ENCODE peak calls at places on chromosomes 1 and 21, in nine cellular contexts. B is activated naive CD8-positive, alpha-beta T cell treated with anti-CD3 and anti-CD28 coated beads, Interleukin-2, amount 50 U/mL, for 24 hours; G is heart right ventricle; X is nucleus accumbens; E is osteocyte; D is stimulated activated CD8-positive, alpha-beta memory T cell treated with anti-CD3 and anti-CD28 coated beads, Interleukin-4, amount 100 ng/mL, for 4 hours; F is esophagus squamous epithelium; I is frontal cortex; Z is fibroblast of lung. O is an unnamed sample.

GRCh38 chr1:20847619-20848080 is 60.5 kb upstream of the HP1BP3 start:
- DNase-seq in E (no peak), F (no peak), Z (peak), D (no peak), B (no peak), X (no peak), G (no peak), I (no peak), O (no peak)

GRCh38 chr1:33407750-33408436 is 23.0 kb downstream of the PHC2 start:
- DNase-seq in Z (no peak), D (no peak), F (no peak), G (no peak), X (no peak), E (no peak), B (no peak), I (no peak), O (no peak)

GRCh38 chr1:78840447-78841251 is 165.9 kb downstream of the ADGRL4 start:
- DNase-seq in E (peak), D (no peak), I (no peak), F (no peak), G (no peak), X (no peak), B (no peak), Z (peak), O (peak)

GRCh38 chr1:117268926-117269378 is 58.2 kb upstream of the VTCN1 start:
- DNase-seq in X (no peak), G (no peak), E (no peak), Z (no peak), B (no peak), D (no peak), I (no peak), F (no peak), O (no peak)

GRCh38 chr1:226397011-226397926 is 10.6 kb downstream of the PARP1 start:
- DNase-seq in E (no peak), D (no peak), B (no peak), G (no peak), Z (no peak), F (no peak), X (no peak), I (no peak), O (no peak)

GRCh38 chr1:97143236-97143882 is 421.8 kb downstream of the PTBP2 start:
- DNase-seq in I (no peak), F (no peak), Z (no peak), E (no peak), X (no peak), G (no peak), B (no peak), D (no peak), O (no peak)

GRCh38 chr21:36323032-36323431 is 3.0 kb downstream of the MORC3 start:
- DNase-seq in F (no peak), D (no peak), G (no peak), I (no peak), X (no peak), B (no peak), E (no peak), Z (no peak), O (no peak)

GRCh38 chr1:16088996-16089395 is 15.5 kb upstream of the FAM131C start:
- DNase-seq in D (no peak), F (no peak), G (no peak), B (no peak), Z (peak), X (no peak), E (no peak), I (no peak), O (no peak)

GRCh38 chr1:47725000-47725731 is 272.0 kb downstream of the TRABD2B start:
- DNase-seq in X (no peak), I (no peak), F (no peak), E (no peak), D (no peak), B (no peak), Z (no peak), G (no peak), O (no peak)

GRCh38 chr1:43531453-43531905 is 796 bp downstream of the PTPRF start:
- DNase-seq in B (peak), E (no peak), D (no peak), X (no peak), F (no peak), Z (no peak), G (no peak), I (peak), O (peak)

GRCh38 chr1:244851546-244852231 is 12.7 kb downstream of the HNRNPU start:
- DNase-seq in X (no peak), I (no peak), Z (no peak), D (no peak), F (no peak), E (no peak), B (no peak), G (no peak), O (no peak)

GRCh38 chr1:230693221-230693620 is 20.7 kb downstream of the AGT start:
- DNase-seq in E (no peak), Z (no peak), F (no peak), D (no peak), X (no peak), G (no peak), I (no peak), B (no peak), O (no peak)

GRCh38 chr1:58893257-58893869 is 109.5 kb upstream of the JUN start:
- DNase-seq in I (no peak), G (peak), X (no peak), Z (no peak), F (no peak), D (no peak), B (no peak), E (peak), O (no peak)

GRCh38 chr1:118290046-118290445 is 105.0 kb upstream of the SPAG17 start:
- DNase-seq in F (no peak), D (no peak), E (no peak), B (no peak), Z (no peak), I (no peak), G (no peak), X (no peak), O (no peak)